ENCODE peak calls at places on chromosomes 2 and 18, in ten cellular contexts. F is K562, O is AG04449, E is astrocyte, D is HCT116, I is kidney epithelial cell, J is brain microvascular endothelial cell, Q is suprapubic skin, A is fibroblast of mammary gland, L is transverse colon. U is an unnamed sample.

GRCh38 chr2:120910956-120911951 is 175.6 kb downstream of the GLI2 start:
- DNase-seq in F (no peak), O (no peak), E (no peak), D (peak; percentile 13), I (no peak), J (no peak), Q (no peak), A (peak; percentile 59), L (peak; percentile 30), U (no peak)

GRCh38 chr2:211498551-211499205 is 942.3 kb downstream of the CPS1 start:
- DNase-seq in F (no peak), O (no peak), E (no peak), D (no peak), I (no peak), J (no peak), Q (no peak), A (no peak), L (no peak), U (no peak)

GRCh38 chr2:69083126-69083733 is 70.3 kb downstream of the ANTXR1 start:
- DNase-seq in F (no peak), O (no peak), E (no peak), D (no peak), I (no peak), J (peak; percentile 29), Q (no peak), A (peak; percentile 63), L (no peak), U (no peak)

GRCh38 chr18:49178736-49179135 is 228.0 kb upstream of the SMAD7 start:
- DNase-seq in F (peak; percentile 19), O (no peak), E (no peak), D (peak; percentile 19), I (no peak), J (peak; percentile 23), Q (no peak), A (peak; percentile 36), L (no peak), U (no peak)

GRCh38 chr18:23032030-23032582 is 99.0 kb downstream of the RBBP8 start:
- DNase-seq in F (no peak), O (peak; percentile 65), E (peak; percentile 81), D (no peak), I (peak; percentile 28), J (no peak), Q (no peak), A (peak; percentile 85), L (no peak), U (no peak)

GRCh38 chr2:83536489-83537020 is 922.5 kb downstream of the SUCLG1 start:
- DNase-seq in F (no peak), O (no peak), E (no peak), D (no peak), I (no peak), J (no peak), Q (no peak), A (no peak), L (no peak), U (no peak)

GRCh38 chr2:10732924-10733583 is 11.6 kb downstream of the ATP6V1C2 start:
- DNase-seq in F (no peak), O (no peak), E (no peak), D (no peak), I (no peak), J (no peak), Q (no peak), A (no peak), L (no peak), U (no peak)

GRCh38 chr18:8722946-8723477 is 17.7 kb downstream of the MTCL1 start:
- DNase-seq in F (no peak), O (no peak), E (no peak), D (no peak), I (no peak), J (no peak), Q (no peak), A (no peak), L (no peak), U (no peak)

GRCh38 chr2:202377308-202377736 is 1.2 kb downstream of the BMPR2 start:
- DNase-seq in F (peak; percentile 17), O (no peak), E (peak; percentile 20), D (no peak), I (no peak), J (peak; percentile 7), Q (no peak), A (peak; percentile 32), L (peak; percentile 48), U (no peak)

GRCh38 chr2:192307530-192307929 is 112.8 kb upstream of the TMEFF2 start:
- DNase-seq in F (no peak), O (no peak), E (peak; percentile 18), D (no peak), I (no peak), J (peak; percentile 55), Q (no peak), A (peak; percentile 32), L (no peak), U (no peak)

GRCh38 chr2:6362671-6363450 is 502.8 kb downstream of the CMPK2 start:
- DNase-seq in F (no peak), O (no peak), E (no peak), D (no peak), I (no peak), J (no peak), Q (no peak), A (no peak), L (no peak), U (no peak)

GRCh38 chr2:9764153-9764778 is 79.0 kb upstream of the TAF1B start:
- DNase-seq in F (no peak), O (no peak), E (no peak), D (no peak), I (no peak), J (no peak), Q (peak; percentile 6), A (no peak), L (no peak), U (no peak)

GRCh38 chr18:8943900-8944870 is 158.3 kb upstream of the NDUFV2 start:
- DNase-seq in F (peak; percentile 55), O (no peak), E (peak; percentile 85), D (no peak), I (no peak), J (peak; percentile 82), Q (no peak), A (peak; percentile 92), L (no peak), U (no peak)

GRCh38 chr2:144520718-144521487 is 984 bp upstream of the ZEB2 start:
- DNase-seq in F (no peak), O (no peak), E (no peak), D (no peak), I (no peak), J (peak; percentile 76), Q (no peak), A (peak; percentile 95), L (no peak), U (no peak)

GRCh38 chr2:206023183-206023582 is 62.8 kb downstream of the INO80D start:
- DNase-seq in F (no peak), O (no peak), E (no peak), D (no peak), I (no peak), J (no peak), Q (no peak), A (no peak), L (no peak), U (no peak)
- TF ChIP-seq CTCF in F (no peak), O (no peak), E (no peak), D (no peak), I (no peak), J (peak; percentile 14), Q (no peak), A (no peak), L (no peak), U (no peak)

GRCh38 chr2:55111230-55111569 is 60.9 kb upstream of the RTN4 start:
- DNase-seq in F (no peak), O (no peak), E (no peak), D (no peak), I (no peak), J (no peak), Q (no peak), A (no peak), L (no peak), U (no peak)
- H3K4me3 ChIP-seq in F (no peak overlapping the region), O (no peak overlapping the region), E (peak overlapping the region; percentile 3), D (no peak overlapping the region), I (no peak overlapping the region), J (no peak overlapping the region), Q (no peak overlapping the region), A (no peak overlapping the region), L (no peak overlapping the region), U (no peak overlapping the region)

GRCh38 chr2:231710751-231711676 is 2.7 kb downstream of the PTMA start:
- DNase-seq in F (no peak), O (no peak), E (no peak), D (no peak), I (no peak), J (no peak), Q (no peak), A (no peak), L (peak; percentile 54), U (no peak)
- TF ChIP-seq CTCF in F (peak; percentile 5), O (peak; percentile 44), E (no peak), D (no peak), I (peak; percentile 29), J (peak; percentile 53), Q (no peak), A (peak; percentile 6), L (no peak), U (no peak)

GRCh38 chr18:4399929-4400328 is 55.2 kb downstream of the DLGAP1 start:
- DNase-seq in F (no peak), O (no peak), E (no peak), D (no peak), I (no peak), J (no peak), Q (no peak), A (no peak), L (no peak), U (no peak)

GRCh38 chr18:4391859-4392258 is 63.2 kb downstream of the DLGAP1 start:
- DNase-seq in F (no peak), O (no peak), E (no peak), D (no peak), I (no peak), J (no peak), Q (no peak), A (no peak), L (no peak), U (no peak)

DNA sequence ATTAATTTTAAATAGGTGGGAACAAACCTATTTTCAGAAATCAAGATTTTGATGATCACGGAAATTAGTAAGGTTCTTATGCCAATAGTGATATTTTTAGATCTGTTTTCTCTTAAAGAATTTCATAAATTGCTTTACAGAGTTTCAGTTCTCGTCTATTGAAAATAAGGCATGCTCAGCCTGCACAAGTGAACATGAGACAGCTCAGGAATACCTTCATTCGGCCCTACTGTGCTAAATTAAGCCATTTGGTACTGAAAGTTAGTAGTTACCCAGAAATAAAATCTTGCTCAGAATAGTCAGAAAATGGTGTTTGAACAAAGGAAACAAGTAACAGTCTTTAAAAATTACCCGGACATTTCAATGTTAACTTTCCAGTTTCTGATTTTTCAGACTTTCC is 60.4 kb downstream of the DLGAP1 start:
- DNase-seq in F (no peak), O (no peak), E (no peak), D (no peak), I (no peak), J (no peak), Q (no peak), A (no peak), L (no peak), U (no peak)
- H3K4me3 ChIP-seq in F (no peak overlapping the region), O (no peak overlapping the region), E (no peak overlapping the region), D (no peak overlapping the region), I (no peak overlapping the region), J (no peak overlapping the region), Q (no peak overlapping the region), A (no peak overlapping the region), L (no peak overlapping the region), U (no peak overlapping the region)

GRCh38 chr2:67046568-67046967 is 350.6 kb upstream of the ETAA1 start:
- DNase-seq in F (no peak), O (no peak), E (no peak), D (no peak), I (no peak), J (no peak), Q (no peak), A (no peak), L (no peak), U (no peak)
- TF ChIP-seq CTCF in F (no peak), O (no peak), E (no peak), D (no peak), I (no peak), J (no peak), Q (no peak), A (no peak), L (no peak), U (no peak)

U was measured in GM12864.